ENCODE peak calls at places on chromosomes 1 and 21, in six cellular contexts. C is IMR-90, E is adrenal gland, D is stomach, G is prostate gland, J is endothelial cell of umbilical vein. L is an unnamed sample.

GRCh38 chr1:204077979-204078696 is 5.2 kb downstream of the SOX13 start:
- DNase-seq in D (peak), C (peak), E (no peak), J (no peak), G (peak), L (no peak)

GRCh38 chr1:168470821-168471473 is 72.8 kb downstream of the XCL2 start:
- DNase-seq in C (peak), D (no peak), E (no peak), J (no peak), G (no peak), L (peak)

GRCh38 chr21:36156815-36157670 is at the start of gene DOP1B:
- DNase-seq in J (peak), C (no peak), E (no peak), D (no peak), G (no peak), L (peak)

GRCh38 chr1:241627453-241628329 is 12.5 kb downstream of the CHML start:
- DNase-seq in J (peak), C (peak), G (no peak), D (no peak), E (peak), L (no peak)

GRCh38 chr21:32330784-32331311 is 32.2 kb downstream of the MRAP start:
- DNase-seq in J (no peak), D (no peak), C (no peak), E (no peak), G (no peak), L (no peak)

GRCh38 chr1:174174461-174175329 is 15.4 kb downstream of the RABGAP1L start:
- DNase-seq in G (no peak), J (no peak), D (no peak), E (no peak), C (no peak), L (no peak)

GRCh38 chr1:82388679-82389078 is 587.9 kb downstream of the ADGRL2 start:
- DNase-seq in D (no peak), J (peak), G (peak), E (no peak), C (peak), L (no peak)

GRCh38 chr1:213399695-213400094 is 348.7 kb downstream of the RPS6KC1 start:
- DNase-seq in E (no peak), D (no peak), J (no peak), G (no peak), C (no peak), L (no peak)

GRCh38 chr1:159779403-159779851 is 1.3 kb upstream of the DUSP23 start:
- DNase-seq in E (peak), J (peak), G (peak), D (no peak), C (peak), L (no peak)

GRCh38 chr1:244102051-244102450 is 51.0 kb downstream of the ZBTB18 start:
- DNase-seq in E (no peak), J (no peak), D (no peak), C (no peak), G (no peak), L (no peak)

GRCh38 chr1:109299087-109299983 is 7.5 kb downstream of the MYBPHL start:
- DNase-seq in E (peak), G (peak), D (no peak), C (peak), J (no peak), L (no peak)

GRCh38 chr1:221699582-221700519 is 42.0 kb downstream of the DUSP10 start:
- DNase-seq in J (no peak), G (no peak), E (no peak), C (peak), D (no peak), L (no peak)

GRCh38 chr1:230542054-230542453 is 100.2 kb upstream of the COG2 start:
- DNase-seq in J (no peak), E (no peak), C (no peak), G (no peak), D (no peak), L (no peak)

GRCh38 chr21:44846485-44847260 is 26.8 kb downstream of the PTTG1IP start:
- DNase-seq in E (peak), D (peak), G (peak), J (no peak), C (peak), L (no peak)

GRCh38 chr1:153422450-153423068 is 6.2 kb downstream of the S100A7A start:
- DNase-seq in J (peak), C (peak), D (peak), E (peak), G (peak), L (peak)

GRCh38 chr1:41696381-41696780 is 211.9 kb upstream of the EDN2 start:
- DNase-seq in C (no peak), G (no peak), J (no peak), E (no peak), D (no peak), L (no peak)

GRCh38 chr1:77825356-77825709 is 45.9 kb downstream of the MIGA1 start:
- DNase-seq in C (peak), G (peak), E (peak), J (peak), D (peak), L (peak)

GRCh38 chr1:12467570-12468286 is 150.3 kb downstream of the DHRS3 start:
- DNase-seq in G (no peak), E (no peak), C (no peak), J (no peak), D (no peak), L (no peak)

GRCh38 chr1:89905391-89906058 is 84.7 kb downstream of the LRRC8D start:
- DNase-seq in D (no peak), C (peak), E (no peak), J (no peak), G (no peak), L (no peak)

GRCh38 chr1:61853545-61853944 is 111.3 kb downstream of the PATJ start:
- DNase-seq in G (no peak), C (peak), J (peak), E (no peak), D (no peak), L (no peak)

GRCh38 chr1:20974069-20974468 is 187.0 kb upstream of the HP1BP3 start:
- DNase-seq in C (peak), E (no peak), J (no peak), G (no peak), D (no peak), L (no peak)

GRCh38 chr1:26358411-26359384 is 4.8 kb upstream of the CRYBG2 start:
- DNase-seq in E (no peak), D (peak), C (no peak), J (no peak), G (no peak), L (no peak)

GRCh38 chr1:177568702-177569101 is 397.9 kb downstream of the BRINP2 start:
- DNase-seq in G (no peak), J (no peak), D (no peak), C (no peak), E (no peak), L (no peak)

GRCh38 chr1:107748529-107748928 is 216.5 kb downstream of the VAV3 start:
- DNase-seq in E (no peak), J (no peak), C (peak), G (no peak), D (no peak), L (no peak)

GRCh38 chr1:5419501-5419900 is 572.7 kb downstream of the NPHP4 start:
- DNase-seq in E (no peak), D (no peak), G (no peak), J (no peak), C (no peak), L (no peak)

GRCh38 chr1:200896571-200897187 is 2.0 kb downstream of the INAVA start:
- DNase-seq in C (no peak), J (no peak), E (no peak), G (peak), D (peak), L (peak)

GRCh38 chr1:7780976-7781375 is 3.1 kb upstream of the PER3 start:
- DNase-seq in J (no peak), C (no peak), D (no peak), G (no peak), E (no peak), L (no peak)

GRCh38 chr1:7783826-7784491 is at the start of gene PER3:
- DNase-seq in D (peak), C (peak), E (peak), G (peak), J (peak), L (peak)

GRCh38 chr1:7783178-7783711 is 846 bp upstream of the PER3 start:
- DNase-seq in D (peak), G (no peak), E (peak), C (peak), J (peak), L (peak)

GRCh38 chr1:7784492-7785071 is 491 bp downstream of the PER3 start:
- DNase-seq in C (no peak), E (peak), D (no peak), G (no peak), J (no peak), L (no peak)

GRCh38 chr1:7781923-7782495 is 2.1 kb upstream of the PER3 start:
- DNase-seq in E (no peak), J (no peak), D (peak), G (no peak), C (no peak), L (no peak)
- TF ChIP-seq POLR2A in E (no peak), J (no peak), D (no peak), G (no peak), C (no peak), L (no peak)

DNA sequence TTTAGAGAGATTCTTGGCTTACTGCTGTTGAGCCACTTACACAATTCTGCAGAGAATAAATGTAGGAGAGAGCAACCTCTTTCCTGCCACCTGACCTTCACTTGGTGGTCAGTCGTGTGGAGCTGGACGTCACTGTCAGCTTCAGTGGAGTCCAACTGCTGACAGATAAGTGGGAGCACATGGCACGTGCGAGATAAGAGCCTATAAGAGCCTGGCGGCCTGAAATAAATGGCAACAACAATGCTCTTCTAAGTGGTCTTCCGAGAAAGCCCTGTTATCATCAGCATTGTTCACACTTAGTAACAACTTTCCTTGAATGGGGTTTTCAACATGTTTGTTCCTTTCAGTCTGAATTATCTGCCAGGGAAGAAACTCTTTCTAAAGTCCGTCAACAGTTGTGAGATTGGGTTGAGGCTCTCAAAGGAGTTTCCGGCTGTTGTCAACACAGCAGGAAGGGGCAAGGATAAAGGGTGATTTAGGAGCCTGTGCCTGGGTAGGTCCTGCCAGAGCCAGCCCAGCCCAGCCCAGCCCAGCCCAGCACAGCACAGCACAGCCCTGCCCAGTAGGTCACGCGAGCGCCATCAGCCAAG is 57.2 kb upstream of the RUNX1 start:
- DNase-seq in E (no peak), J (no peak), G (no peak), D (no peak), C (no peak), L (no peak)
- TF ChIP-seq POLR2A in E (no peak), J (no peak), G (no peak), D (no peak), C (no peak), L (no peak)

GRCh38 chr1:85583355-85584263 is 3.0 kb downstream of the CCN1 start:
- DNase-seq in J (peak), E (no peak), C (peak), D (no peak), G (no peak), L (no peak)

GRCh38 chr1:85584923-85585322 is 4.4 kb downstream of the CCN1 start:
- DNase-seq in C (peak), G (no peak), D (no peak), J (no peak), E (no peak), L (no peak)

GRCh38 chr1:85582687-85583354 is 2.3 kb downstream of the CCN1 start:
- DNase-seq in E (no peak), G (no peak), C (peak), J (peak), D (no peak), L (no peak)

GRCh38 chr1:85585845-85586244 is 5.3 kb downstream of the CCN1 start:
- DNase-seq in E (no peak), D (no peak), G (no peak), J (no peak), C (peak), L (no peak)

DNA sequence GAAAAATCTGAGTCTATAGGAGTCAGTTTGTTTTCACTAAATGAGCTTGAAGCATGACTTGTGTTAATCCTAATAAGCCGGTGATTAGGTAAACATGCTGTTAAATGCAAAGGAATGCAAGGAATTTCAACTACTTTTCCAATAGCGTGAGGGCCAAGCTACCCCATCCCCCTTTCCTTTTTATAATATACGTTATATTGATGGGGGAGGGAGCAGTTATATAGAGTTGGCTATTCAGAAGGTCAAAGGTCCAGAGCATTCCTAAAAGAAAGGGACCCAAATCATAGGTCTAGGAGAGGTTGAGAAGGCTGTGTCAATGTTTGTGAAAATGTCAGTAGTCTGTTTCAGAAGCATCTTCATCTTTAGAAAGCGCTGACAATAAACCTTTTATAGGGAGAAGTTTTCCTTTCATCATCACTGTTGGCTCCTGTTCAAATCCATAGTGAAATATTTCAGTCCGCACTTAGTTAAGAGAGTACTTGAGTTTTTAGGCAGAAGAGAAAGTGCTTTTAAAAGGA is 3.8 kb downstream of the CCN1 start:
- DNase-seq in D (no peak), C (peak), J (peak), E (no peak), G (no peak), L (no peak)
- TF ChIP-seq POLR2A in D (no peak), C (peak), J (peak), E (no peak), G (no peak), L (no peak)

GRCh38 chr1:33128781-33129180 is 47.8 kb downstream of the AZIN2 start:
- DNase-seq in D (no peak), G (no peak), E (peak), J (no peak), C (no peak), L (no peak)

GRCh38 chr1:33126411-33127000 is 45.6 kb downstream of the AZIN2 start:
- DNase-seq in E (no peak), J (no peak), C (no peak), D (no peak), G (no peak), L (no peak)

GRCh38 chr1:33130297-33130696 is 49.3 kb downstream of the AZIN2 start:
- DNase-seq in E (peak), D (no peak), J (no peak), C (peak), G (no peak), L (no peak)

GRCh38 chr1:33123266-33123665 is 42.3 kb downstream of the AZIN2 start:
- DNase-seq in J (no peak), E (no peak), G (no peak), C (no peak), D (no peak), L (no peak)

DNA sequence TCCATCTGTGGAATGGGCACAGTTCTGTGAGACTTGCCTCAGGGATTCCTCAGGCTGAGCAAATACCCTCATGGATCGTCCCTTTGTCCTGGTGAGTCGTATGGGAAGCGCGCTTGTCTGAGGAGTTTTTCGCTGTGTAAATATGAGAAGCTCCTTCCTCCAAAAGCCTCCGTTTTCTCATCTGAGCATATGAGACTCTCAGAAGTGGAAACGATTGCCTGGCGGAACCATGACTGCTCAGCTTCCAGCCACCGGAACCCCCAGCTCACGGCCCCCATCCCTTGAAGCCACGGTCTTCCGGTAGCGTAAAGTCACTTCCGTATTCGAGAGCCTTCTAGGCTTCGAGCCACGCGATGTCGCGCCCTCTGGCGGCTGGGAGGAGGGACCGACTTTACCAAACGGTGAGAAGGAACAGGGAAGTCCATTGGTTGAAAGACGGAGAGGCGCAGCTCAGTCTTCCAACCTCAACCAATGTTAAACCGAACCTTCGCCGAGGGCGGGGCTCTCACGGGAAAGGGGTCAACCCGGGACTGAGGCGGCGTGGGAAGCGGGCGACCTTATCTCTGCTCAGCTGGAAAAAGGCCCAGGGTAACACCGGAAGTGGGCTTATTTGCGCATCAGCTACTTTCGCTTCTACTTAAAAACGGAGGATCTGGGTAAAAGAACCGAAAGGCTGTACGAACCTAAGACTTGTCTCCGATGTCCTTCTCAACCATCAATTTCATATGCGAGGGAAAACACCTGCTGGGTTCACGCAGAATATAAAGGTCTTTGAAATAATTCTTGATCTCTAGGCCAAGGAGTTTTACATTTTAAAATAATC is 46.3 kb downstream of the AZIN2 start:
- DNase-seq in C (peak), G (peak), J (peak), E (peak), D (peak), L (peak)
- TF ChIP-seq POLR2A in C (peak), G (peak), J (peak), E (peak), D (no peak), L (peak)

DNA sequence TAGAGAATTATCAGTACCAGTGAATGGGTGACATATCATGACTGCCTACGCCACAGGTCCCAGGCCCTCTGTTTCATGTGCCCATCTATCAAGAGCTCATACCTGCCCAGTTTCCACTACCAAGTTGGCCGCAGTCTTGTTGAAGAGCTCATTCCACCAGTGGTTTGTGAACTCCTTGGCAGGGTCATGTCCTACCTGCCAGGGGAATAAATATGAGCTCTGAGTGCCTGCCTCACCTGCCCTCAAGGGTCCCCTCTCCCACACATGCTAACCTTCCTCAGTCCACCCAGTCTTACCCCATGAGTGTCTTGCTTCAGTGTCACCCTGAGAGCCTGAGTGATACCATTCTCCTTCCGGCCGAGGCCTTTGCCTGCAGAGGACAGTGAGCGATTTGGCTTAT is 3.2 kb downstream of the GPATCH4 start:
- DNase-seq in G (no peak), E (no peak), C (no peak), J (no peak), D (no peak), L (no peak)
- TF ChIP-seq POLR2A in G (no peak), E (no peak), C (no peak), J (peak), D (no peak), L (no peak)

DNA sequence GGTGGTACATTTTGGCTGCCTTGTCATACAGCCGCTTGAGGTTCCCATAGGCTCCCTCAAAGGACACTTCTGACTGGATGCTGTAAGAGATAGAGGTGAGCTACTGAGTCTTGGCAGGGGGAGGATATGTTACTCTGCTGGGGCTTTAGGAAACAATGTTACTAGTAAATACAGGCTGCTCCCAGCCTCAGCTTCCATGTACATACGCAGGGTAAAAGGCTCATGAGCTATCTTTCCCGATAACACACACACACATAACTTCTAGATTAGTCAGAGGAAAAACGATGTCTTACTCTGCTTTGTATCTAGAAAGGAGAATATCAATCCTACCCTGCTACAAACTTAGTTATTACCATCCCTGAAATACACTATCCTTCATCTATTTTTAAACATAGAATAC is 14.3 kb downstream of the SMG5 start:
- DNase-seq in G (no peak), C (peak), J (no peak), E (no peak), D (no peak), L (no peak)
- TF ChIP-seq POLR2A in G (no peak), C (no peak), J (no peak), E (no peak), D (no peak), L (no peak)

GRCh38 chr21:33962290-33962689 is 46.7 kb upstream of the ATP5PO start:
- DNase-seq in J (no peak), G (no peak), C (no peak), D (no peak), E (no peak), L (no peak)
- TF ChIP-seq POLR2A in J (no peak), G (no peak), C (no peak), D (no peak), E (no peak), L (no peak)

GRCh38 chr1:9825101-9826074 is 1.6 kb upstream of the CLSTN1 start:
- DNase-seq in J (peak), C (peak), D (peak), G (peak), E (peak), L (peak)
- TF ChIP-seq POLR2A in J (no peak), C (no peak), D (no peak), G (peak), E (peak), L (no peak)